ENCODE peak calls at places on chromosomes 6 and 20, in four cellular contexts. F, A, J and H are unnamed samples.

GRCh38 chr6:1608976-1609661 is 596 bp upstream of the FOXC1 start:
- DNase-seq in A (no peak), J (no peak), F (no peak), H (peak)

GRCh38 chr6:133396630-133397335 is 155.6 kb downstream of the EYA4 start:
- DNase-seq in A (no peak), F (no peak), J (no peak), H (no peak)

GRCh38 chr6:17826301-17826700 is 119.6 kb upstream of the NUP153 start:
- DNase-seq in F (no peak), J (no peak), A (no peak), H (no peak)

GRCh38 chr20:37081717-37082289 is 14.0 kb downstream of the RBL1 start:
- DNase-seq in F (no peak), A (peak), J (no peak), H (peak)

GRCh38 chr6:2157441-2158127 is 87.8 kb downstream of the GMDS start:
- DNase-seq in J (no peak), A (peak), F (no peak), H (no peak)

GRCh38 chr6:72619883-72620696 is 1.8 kb upstream of the KCNQ5 start:
- DNase-seq in F (peak), A (peak), J (peak), H (no peak)

GRCh38 chr20:48600470-48600945 is 227.3 kb downstream of the PREX1 start:
- DNase-seq in F (no peak), A (no peak), J (no peak), H (peak)

GRCh38 chr6:36940027-36940426 is 14.5 kb upstream of the PI16 start:
- DNase-seq in A (no peak), J (no peak), F (no peak), H (no peak)

GRCh38 chr20:40687384-40688128 is 1.5 kb downstream of the MAFB start:
- DNase-seq in J (no peak), F (peak), A (peak), H (peak)

GRCh38 chr6:25279748-25280616 is 808 bp downstream of the CARMIL1 start:
- DNase-seq in F (peak), J (no peak), A (no peak), H (peak)

GRCh38 chr6:73088138-73088813 is 137.0 kb downstream of the KHDC1L start:
- DNase-seq in J (no peak), A (no peak), F (no peak), H (no peak)

GRCh38 chr6:30942338-30943060 is 1.7 kb downstream of the MUCL3 start:
- DNase-seq in J (peak), A (peak), F (peak), H (peak)

GRCh38 chr20:41509801-41510200 is 108.4 kb downstream of the CHD6 start:
- DNase-seq in F (no peak), J (no peak), A (peak), H (peak)

GRCh38 chr6:139250296-139251274 is 41.2 kb downstream of the TXLNB start:
- DNase-seq in J (peak), A (peak), F (peak), H (peak)

GRCh38 chr6:33853026-33853425 is 49.2 kb upstream of the MLN start:
- DNase-seq in J (no peak), A (no peak), F (no peak), H (no peak)

GRCh38 chr6:87391334-87391733 is 16.4 kb upstream of the CFAP206 start:
- DNase-seq in F (peak), A (peak), J (peak), H (peak)

GRCh38 chr6:125002090-125002741 is 40.0 kb downstream of the RNF217 start:
- DNase-seq in A (peak), J (no peak), F (peak), H (no peak)

GRCh38 chr6:126182650-126183311 is 157.1 kb upstream of the CENPW start:
- DNase-seq in A (peak), F (no peak), J (no peak), H (peak)

GRCh38 chr6:42007753-42008528 is 42.4 kb upstream of the TAF8 start:
- DNase-seq in J (no peak), A (no peak), F (no peak), H (no peak)

GRCh38 chr6:31877651-31878161 is 1.1 kb downstream of the SLC44A4 start:
- DNase-seq in A (no peak), J (no peak), F (no peak), H (no peak)

GRCh38 chr6:148761532-148761951 is 14.7 kb downstream of the UST start:
- DNase-seq in F (no peak), A (peak), J (no peak), H (no peak)

GRCh38 chr6:149289192-149289741 is 28.2 kb upstream of the TAB2 start:
- DNase-seq in F (no peak), J (no peak), A (peak), H (no peak)

GRCh38 chr20:8670900-8671229 is 398.0 kb upstream of the PLCB4 start:
- DNase-seq in A (no peak), F (no peak), J (no peak), H (no peak)

GRCh38 chr6:29019629-29020028 is 14.5 kb upstream of the ZNF311 start:
- DNase-seq in J (no peak), F (no peak), A (no peak), H (no peak)

GRCh38 chr20:33837096-33837830 is 26.1 kb downstream of the CHMP4B start:
- DNase-seq in A (no peak), F (no peak), J (no peak), H (no peak)

GRCh38 chr20:44642203-44643153 is 9.0 kb downstream of the ADA start:
- DNase-seq in A (peak), J (peak), F (no peak), H (peak)

GRCh38 chr6:35219683-35220326 is 6.0 kb downstream of the SCUBE3 start:
- DNase-seq in A (no peak), J (no peak), F (no peak), H (no peak)

GRCh38 chr6:45789238-45789637 is 226.4 kb downstream of the CLIC5 start:
- DNase-seq in A (no peak), F (no peak), J (no peak), H (no peak)

GRCh38 chr6:54846857-54847721 is 518 bp downstream of the FAM83B start:
- DNase-seq in A (no peak), J (no peak), F (peak), H (peak)